ENCODE peak calls at places on chromosomes 7 and 10, in four cellular contexts. One of them, this sample, is unnamed.

GRCh38 chr10:46251857-46252847 is 34.6 kb upstream of the ANTXRL start:
- DNase-seq in HepG2: no peak
- DNase-seq in K562: no peak
- DNase-seq in GM12878: no peak
- DNase-seq in this sample: no peak

GRCh38 chr10:18224626-18225445 is 84.6 kb downstream of the CACNB2 start:
- DNase-seq in GM12878: no peak
- DNase-seq in HepG2: no peak
- DNase-seq in K562: no peak
- DNase-seq in this sample: peak

GRCh38 chr7:41268874-41269273 is 434.0 kb downstream of the INHBA start:
- DNase-seq in K562: no peak
- DNase-seq in GM12878: no peak
- DNase-seq in HepG2: no peak
- DNase-seq in this sample: no peak

GRCh38 chr7:135510603-135511183 is 791 bp upstream of the CNOT4 start:
- DNase-seq in GM12878: peak
- DNase-seq in K562: peak
- DNase-seq in HepG2: peak
- DNase-seq in this sample: no peak

GRCh38 chr7:883029-884021 is 7.0 kb downstream of the GET4 start:
- DNase-seq in K562: no peak
- DNase-seq in HepG2: no peak
- DNase-seq in GM12878: no peak
- DNase-seq in this sample: no peak

GRCh38 chr10:43073191-43073590 is 3.7 kb upstream of the RET start:
- DNase-seq in HepG2: no peak
- DNase-seq in GM12878: no peak
- DNase-seq in K562: no peak
- DNase-seq in this sample: no peak

GRCh38 chr10:130631139-130631864 is 495.1 kb downstream of the GLRX3 start:
- DNase-seq in GM12878: no peak
- DNase-seq in K562: no peak
- DNase-seq in HepG2: no peak
- DNase-seq in this sample: no peak

GRCh38 chr7:98681951-98682350 is 64.9 kb downstream of the NPTX2 start:
- DNase-seq in K562: no peak
- DNase-seq in GM12878: no peak
- DNase-seq in HepG2: no peak
- DNase-seq in this sample: no peak

GRCh38 chr7:40200791-40201190 is 66.0 kb downstream of the SUGCT start:
- DNase-seq in K562: no peak
- DNase-seq in HepG2: no peak
- DNase-seq in GM12878: no peak
- DNase-seq in this sample: no peak

GRCh38 chr7:82163586-82163985 is 280.0 kb downstream of the CACNA2D1 start:
- DNase-seq in K562: no peak
- DNase-seq in GM12878: no peak
- DNase-seq in HepG2: no peak
- DNase-seq in this sample: no peak

GRCh38 chr7:36396150-36396549 is 6.5 kb downstream of the ANLN start:
- DNase-seq in GM12878: no peak
- DNase-seq in HepG2: no peak
- DNase-seq in K562: no peak
- DNase-seq in this sample: no peak

GRCh38 chr7:158186406-158186805 is 401.2 kb downstream of the PTPRN2 start:
- DNase-seq in K562: no peak
- DNase-seq in GM12878: no peak
- DNase-seq in HepG2: no peak
- DNase-seq in this sample: no peak

GRCh38 chr7:17706734-17707133 is 233.6 kb downstream of the SNX13 start:
- DNase-seq in HepG2: peak
- DNase-seq in K562: peak
- DNase-seq in GM12878: peak
- DNase-seq in this sample: peak

GRCh38 chr7:27180431-27181175 is 4.4 kb downstream of the HOXA11 start:
- DNase-seq in K562: no peak
- DNase-seq in HepG2: no peak
- DNase-seq in GM12878: no peak
- DNase-seq in this sample: no peak

GRCh38 chr7:130956417-130957139 is 222.6 kb upstream of the KLF14 start:
- DNase-seq in GM12878: no peak
- DNase-seq in K562: no peak
- DNase-seq in HepG2: no peak
- DNase-seq in this sample: no peak

GRCh38 chr7:1663243-1663642 is 6.8 kb upstream of the ELFN1 start:
- DNase-seq in HepG2: no peak
- DNase-seq in GM12878: no peak
- DNase-seq in K562: no peak
- DNase-seq in this sample: no peak

GRCh38 chr7:23490357-23491131 is 20.3 kb upstream of the IGF2BP3 start:
- DNase-seq in K562: peak
- DNase-seq in GM12878: no peak
- DNase-seq in HepG2: no peak
- DNase-seq in this sample: peak

DNA sequence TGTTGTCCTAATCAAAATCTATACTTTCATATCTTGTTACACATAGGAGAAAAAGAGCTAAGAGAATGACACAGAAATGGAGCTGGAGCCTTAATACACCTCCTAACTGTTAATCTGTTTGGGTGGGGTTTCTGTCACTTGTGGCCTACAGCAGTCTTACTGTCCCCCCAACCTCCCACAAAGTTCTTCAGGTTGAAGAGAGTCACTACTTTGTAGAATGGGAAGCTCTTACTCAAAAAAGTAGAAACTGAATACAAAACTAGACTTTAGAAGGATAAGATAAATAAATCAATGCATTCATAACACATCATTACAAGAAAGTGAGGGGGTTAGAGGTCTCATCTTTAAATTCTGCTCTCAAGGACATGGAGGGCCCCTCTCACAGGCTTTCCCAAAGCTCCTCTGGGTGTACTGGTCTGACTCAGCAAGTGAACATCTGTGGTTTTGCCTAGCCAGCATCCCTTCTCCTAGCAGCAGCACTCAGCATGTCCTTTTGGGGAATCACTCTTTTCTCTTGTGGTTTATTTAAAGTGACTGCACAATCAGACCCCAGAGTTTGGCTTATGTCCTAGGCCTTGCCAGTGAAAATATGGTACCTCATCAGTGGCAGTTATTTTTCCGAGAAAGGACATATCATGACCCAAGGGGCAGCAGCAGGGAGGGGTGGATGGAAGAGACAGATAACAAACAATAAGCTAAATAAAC is 2.0 kb upstream of the BLVRA start:
- DNase-seq in K562: no peak
- DNase-seq in GM12878: no peak
- DNase-seq in HepG2: no peak
- DNase-seq in this sample: no peak
- TF ChIP-seq SP1 in K562: no peak
- TF ChIP-seq SP1 in GM12878: no peak
- TF ChIP-seq SP1 in HepG2: no peak
- TF ChIP-seq SP1 in this sample: no peak

GRCh38 chr10:133110609-133111275 is 23.0 kb downstream of the ADGRA1 start:
- DNase-seq in K562: no peak
- DNase-seq in HepG2: no peak
- DNase-seq in GM12878: no peak
- DNase-seq in this sample: no peak
- TF ChIP-seq ESRRA in K562: no peak
- TF ChIP-seq ESRRA in HepG2: no peak
- TF ChIP-seq ESRRA in GM12878: no peak
- TF ChIP-seq ESRRA in this sample: no peak

GRCh38 chr7:15848362-15848761 is 161.9 kb upstream of the MEOX2 start:
- DNase-seq in K562: no peak
- DNase-seq in HepG2: no peak
- DNase-seq in GM12878: no peak
- DNase-seq in this sample: no peak
- TF ChIP-seq SP1 in K562: no peak
- TF ChIP-seq SP1 in HepG2: no peak
- TF ChIP-seq SP1 in GM12878: no peak
- TF ChIP-seq SP1 in this sample: no peak

GRCh38 chr10:44378626-44379025 is 6.3 kb downstream of the CXCL12 start:
- DNase-seq in GM12878: no peak
- DNase-seq in HepG2: no peak
- DNase-seq in K562: no peak
- DNase-seq in this sample: no peak

GRCh38 chr10:44382981-44383748 is 1.7 kb downstream of the CXCL12 start:
- DNase-seq in K562: no peak
- DNase-seq in HepG2: no peak
- DNase-seq in GM12878: no peak
- DNase-seq in this sample: no peak

GRCh38 chr10:44382131-44382858 is 2.6 kb downstream of the CXCL12 start:
- DNase-seq in K562: no peak
- DNase-seq in HepG2: no peak
- DNase-seq in GM12878: no peak
- DNase-seq in this sample: peak

GRCh38 chr10:44379907-44380306 is 5.0 kb downstream of the CXCL12 start:
- DNase-seq in GM12878: no peak
- DNase-seq in HepG2: no peak
- DNase-seq in K562: no peak
- DNase-seq in this sample: no peak

DNA sequence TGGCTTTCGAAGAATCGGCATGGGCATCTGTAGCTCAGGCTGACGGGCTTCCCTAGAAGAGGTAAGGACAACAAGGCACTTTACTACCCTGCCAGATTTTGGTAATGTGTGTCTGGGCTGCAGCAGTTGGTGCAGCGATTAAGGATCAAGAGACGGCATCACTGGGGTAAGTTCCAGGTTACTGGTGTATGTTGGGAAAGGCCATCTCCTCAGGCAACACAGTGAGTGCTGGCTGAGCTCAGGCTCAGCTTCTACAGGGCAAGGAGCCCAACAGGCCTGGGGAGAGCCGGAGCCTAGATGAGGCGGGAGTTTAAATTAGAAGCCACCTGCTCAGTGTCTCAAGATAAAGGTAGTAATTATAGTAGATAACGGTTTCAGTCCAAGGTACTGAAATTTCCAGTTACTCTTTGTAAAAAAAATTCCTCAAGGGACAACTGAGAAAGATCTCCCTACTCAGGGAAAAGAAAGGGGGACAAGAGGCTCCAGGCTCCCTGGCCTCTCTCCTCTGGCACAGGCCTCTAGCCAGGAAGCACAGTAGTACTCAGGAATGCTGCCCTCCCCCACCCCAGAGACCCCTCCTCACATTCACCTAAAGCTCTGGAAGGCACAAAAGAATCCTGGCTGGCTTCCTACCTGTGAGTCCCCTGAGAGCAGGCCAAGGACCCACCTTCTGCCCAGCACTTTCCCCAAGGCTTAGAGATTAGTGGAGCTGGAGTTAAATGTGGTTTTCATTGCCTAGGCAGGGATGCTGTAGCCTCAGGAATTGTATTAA is 3.9 kb downstream of the CXCL12 start:
- DNase-seq in HepG2: no peak
- DNase-seq in K562: no peak
- DNase-seq in GM12878: no peak
- DNase-seq in this sample: no peak
- TF ChIP-seq ESRRA in HepG2: no peak
- TF ChIP-seq ESRRA in K562: no peak
- TF ChIP-seq ESRRA in GM12878: no peak
- TF ChIP-seq ESRRA in this sample: no peak

DNA sequence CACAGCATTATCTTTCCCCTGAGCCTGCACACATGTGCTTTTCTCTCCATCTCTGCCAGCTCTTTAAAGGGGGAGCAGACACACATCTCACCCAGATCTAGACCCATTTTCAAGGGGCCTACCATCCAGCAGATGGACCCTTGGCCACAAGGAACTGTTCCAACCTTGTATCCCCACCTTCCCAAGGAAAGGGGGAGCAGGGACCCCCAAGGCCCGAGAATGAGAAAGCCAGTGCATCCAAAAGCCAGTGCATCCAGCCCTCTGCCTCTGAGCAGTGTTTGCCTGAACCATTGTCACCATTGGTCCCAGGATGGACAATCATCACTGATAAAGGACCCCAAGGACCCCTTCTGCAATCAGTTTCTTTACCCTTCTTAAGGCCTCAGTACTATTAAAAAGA is 65.2 kb downstream of the GRID1 start:
- DNase-seq in HepG2: no peak
- DNase-seq in GM12878: no peak
- DNase-seq in K562: no peak
- DNase-seq in this sample: no peak
- TF ChIP-seq SP1 in HepG2: no peak
- TF ChIP-seq SP1 in GM12878: no peak
- TF ChIP-seq SP1 in K562: no peak
- TF ChIP-seq SP1 in this sample: no peak

This sample was measured in WTC11.